ENCODE peak calls at places on chromosomes 3 and 15, in four cellular contexts. Z is H1, T is mesendoderm, K is trophoblast cell. G is an unnamed sample. For H3K79me2, the result is how much of the 10 kb centered on the place peaks cover.

GRCh38 chr3:136149569-136150136 is 46.5 kb downstream of the MSL2 start:
- DNase-seq in Z (no peak), T (no peak), K (no peak), G (no peak)

GRCh38 chr15:52464478-52464877 is 64.2 kb downstream of the MYO5A start:
- DNase-seq in Z (no peak), T (no peak), K (no peak), G (no peak)

GRCh38 chr3:37745079-37745478 is 116.6 kb upstream of the CTDSPL start:
- DNase-seq in Z (no peak), T (no peak), K (no peak), G (no peak)

GRCh38 chr3:52237659-52238172 is 1.2 kb downstream of the TWF2 start:
- DNase-seq in Z (peak), T (peak), K (peak), G (peak)

GRCh38 chr15:33506781-33507180 is 196.0 kb downstream of the RYR3 start:
- DNase-seq in Z (no peak), T (peak), K (peak), G (no peak)

GRCh38 chr3:2352134-2352762 is 253.6 kb downstream of the CNTN4 start:
- DNase-seq in Z (no peak), T (no peak), K (no peak), G (no peak)

GRCh38 chr3:181726351-181727121 is 14.8 kb downstream of the SOX2 start:
- DNase-seq in Z (peak), T (peak), K (no peak), G (peak)

GRCh38 chr15:77034620-77035467 is 36.1 kb downstream of the TSPAN3 start:
- DNase-seq in Z (peak), T (no peak), K (no peak), G (peak)

GRCh38 chr3:49813497-49814174 is at the start of gene UBA7:
- DNase-seq in Z (no peak), T (no peak), K (peak), G (no peak)

GRCh38 chr3:181457190-181457589 is 254.5 kb upstream of the SOX2 start:
- DNase-seq in Z (no peak), T (no peak), K (no peak), G (no peak)

GRCh38 chr3:31789429-31789828 is 191.6 kb downstream of the OSBPL10 start:
- DNase-seq in Z (no peak), T (no peak), K (no peak), G (no peak)

GRCh38 chr3:30228302-30228631 is 378.1 kb upstream of the TGFBR2 start:
- DNase-seq in Z (no peak), T (no peak), K (no peak), G (no peak)

GRCh38 chr3:105435277-105435676 is 68.6 kb downstream of the ALCAM start:
- DNase-seq in Z (no peak), T (no peak), K (no peak), G (no peak)

GRCh38 chr3:43024183-43024865 is 45.2 kb downstream of the GASK1A start:
- DNase-seq in Z (no peak), T (peak), K (no peak), G (no peak)

GRCh38 chr3:20648294-20648693 is 462.3 kb upstream of the SGO1 start:
- DNase-seq in Z (no peak), T (no peak), K (peak), G (no peak)

GRCh38 chr3:20645340-20645739 is 459.3 kb upstream of the SGO1 start:
- DNase-seq in Z (no peak), T (no peak), K (no peak), G (no peak)

GRCh38 chr3:20652249-20652648 is 466.2 kb upstream of the SGO1 start:
- DNase-seq in Z (no peak), T (no peak), K (no peak), G (no peak)

GRCh38 chr3:20646425-20646824 is 460.4 kb upstream of the SGO1 start:
- DNase-seq in Z (no peak), T (no peak), K (no peak), G (no peak)

GRCh38 chr3:20648921-20649381 is 462.9 kb upstream of the SGO1 start:
- DNase-seq in Z (no peak), T (no peak), K (no peak), G (no peak)
- H2BK120ac ChIP-seq in Z (no peak), T (no peak), K (no peak), G (no peak)

DNA sequence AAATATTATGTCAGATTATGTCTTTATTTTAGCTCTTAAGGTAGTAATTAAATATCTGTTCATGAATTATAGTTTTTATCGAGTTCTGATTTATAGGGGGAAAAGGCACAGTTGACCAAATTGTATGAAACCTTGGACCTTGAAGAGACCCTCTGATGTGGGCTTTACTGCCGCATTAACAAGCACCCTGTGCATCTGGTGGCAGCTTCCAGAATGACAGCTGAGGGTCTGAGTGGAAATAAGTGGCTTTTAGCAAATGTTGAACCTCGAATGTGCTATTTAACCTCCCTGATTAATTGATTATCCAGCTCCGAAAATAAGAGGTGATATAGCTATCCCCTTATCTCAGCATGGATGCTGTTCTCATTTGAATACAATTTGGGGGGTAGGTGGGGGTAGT is 87.0 kb downstream of the TMEM108 start:
- DNase-seq in Z (no peak), T (no peak), K (no peak), G (no peak)
- H3K4me2 ChIP-seq in Z (no peak), T (no peak), K (no peak), G (no peak)

DNA sequence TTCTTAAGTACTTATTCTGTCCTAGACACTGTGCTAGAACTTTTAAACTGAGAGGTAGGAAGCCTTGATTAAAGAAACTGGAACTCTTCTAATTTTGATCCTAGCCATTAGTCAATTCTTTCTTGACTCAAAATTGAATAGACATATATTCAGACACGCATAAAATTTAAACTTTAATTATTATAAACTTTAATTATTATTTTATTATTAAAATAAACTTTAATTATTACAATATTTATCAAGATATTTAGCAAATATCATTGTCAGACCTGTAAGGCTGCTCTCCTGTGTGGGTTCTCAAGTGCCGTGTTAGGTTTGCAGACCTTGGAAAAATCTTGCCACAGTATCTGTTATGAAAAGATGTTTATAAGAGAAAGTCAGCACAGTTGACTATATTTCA is 562.9 kb downstream of the MECOM start:
- DNase-seq in Z (no peak), T (no peak), K (no peak), G (no peak)
- H3K79me2 ChIP-seq in Z (under half), T (under half), K (under half), G (under half)

GRCh38 chr15:25883860-25884259 is 20.7 kb upstream of the ATP10A start:
- DNase-seq in Z (no peak), T (no peak), K (peak), G (no peak)

GRCh38 chr15:25884354-25884753 is 21.2 kb upstream of the ATP10A start:
- DNase-seq in Z (no peak), T (no peak), K (no peak), G (no peak)

GRCh38 chr15:25886498-25887140 is 23.5 kb upstream of the ATP10A start:
- DNase-seq in Z (no peak), T (peak), K (no peak), G (no peak)

GRCh38 chr15:25877681-25878080 is 14.6 kb upstream of the ATP10A start:
- DNase-seq in Z (no peak), T (no peak), K (peak), G (no peak)

GRCh38 chr15:25882466-25882865 is 19.3 kb upstream of the ATP10A start:
- DNase-seq in Z (no peak), T (no peak), K (no peak), G (no peak)
- H2BK120ac ChIP-seq in Z (no peak), T (no peak), K (no peak), G (no peak)

GRCh38 chr3:156685752-156686151 is 11.4 kb downstream of the TIPARP start:
- DNase-seq in Z (no peak), T (peak), K (no peak), G (no peak)
- H3K4me2 ChIP-seq in Z (no peak), T (no peak), K (no peak), G (no peak)

G was measured in H9.